ENCODE peak calls at places on chromosomes 11 and 22, in nine cellular contexts. L is mucosa of descending colon, H is ovary, V is esophagus squamous epithelium, I is PC-3, A is K562, G is Caco-2, P is H1, K is WERI-Rb-1. S is an unnamed sample. For H3K9me3 and H3K36me3, the result is how much of the 10 kb centered on the place peaks cover.

GRCh38 chr11:36375348-36376314 is 79.5 kb downstream of the PRR5L start:
- DNase-seq in L (no peak), H (peak), V (no peak), I (no peak), A (no peak), G (no peak), P (peak), K (no peak), S (no peak)

GRCh38 chr11:47896199-47896598 is 48.0 kb upstream of the NUP160 start:
- DNase-seq in L (no peak), H (no peak), V (no peak), I (no peak), A (no peak), G (no peak), P (no peak), K (no peak), S (no peak)

GRCh38 chr22:26592368-26593015 is 2.6 kb upstream of the TPST2 start:
- DNase-seq in L (peak), H (no peak), V (no peak), I (no peak), A (no peak), G (no peak), P (no peak), K (no peak), S (no peak)

GRCh38 chr11:17719028-17719939 is at the start of gene MYOD1:
- DNase-seq in L (no peak), H (no peak), V (no peak), I (no peak), A (no peak), G (no peak), P (peak), K (no peak), S (no peak)

GRCh38 chr22:20494978-20495860 is at the start of gene KLHL22:
- DNase-seq in L (peak), H (no peak), V (no peak), I (peak), A (peak), G (no peak), P (peak), K (peak), S (no peak)

GRCh38 chr11:131397666-131398065 is 27.3 kb downstream of the NTM start:
- DNase-seq in L (no peak), H (no peak), V (no peak), I (no peak), A (no peak), G (no peak), P (no peak), K (peak), S (no peak)

GRCh38 chr11:2812371-2812991 is 73.1 kb downstream of the CDKN1C start:
- DNase-seq in L (no peak), H (no peak), V (no peak), I (no peak), A (no peak), G (no peak), P (no peak), K (no peak), S (no peak)

GRCh38 chr22:44224166-44224565 is 43.4 kb downstream of the PARVG start:
- DNase-seq in L (no peak), H (peak), V (no peak), I (no peak), A (no peak), G (no peak), P (peak), K (no peak), S (no peak)

GRCh38 chr11:85718126-85718943 is 32.3 kb upstream of the CCDC89 start:
- DNase-seq in L (no peak), H (no peak), V (no peak), I (no peak), A (no peak), G (no peak), P (no peak), K (no peak), S (no peak)

GRCh38 chr22:22546490-22546889 is 12.6 kb downstream of the PRAME start:
- DNase-seq in L (no peak), H (no peak), V (no peak), I (no peak), A (peak), G (no peak), P (no peak), K (no peak), S (peak)

GRCh38 chr11:72191961-72192381 is at the start of gene FOLR1:
- DNase-seq in L (no peak), H (no peak), V (no peak), I (peak), A (peak), G (peak), P (no peak), K (peak), S (no peak)

GRCh38 chr11:117614695-117615094 is 182.3 kb downstream of the DSCAML1 start:
- DNase-seq in L (no peak), H (no peak), V (no peak), I (no peak), A (no peak), G (peak), P (no peak), K (peak), S (peak)

GRCh38 chr11:70712471-70712870 is 314.1 kb downstream of the CTTN start:
- DNase-seq in L (peak), H (no peak), V (no peak), I (no peak), A (peak), G (no peak), P (no peak), K (no peak), S (no peak)

GRCh38 chr11:69752890-69753289 is 22.3 kb downstream of the FGF4 start:
- DNase-seq in L (no peak), H (no peak), V (no peak), I (no peak), A (no peak), G (no peak), P (no peak), K (no peak), S (no peak)

GRCh38 chr11:9748361-9748970 is 84.6 kb downstream of the SWAP70 start:
- DNase-seq in L (peak), H (no peak), V (no peak), I (peak), A (peak), G (peak), P (peak), K (peak), S (peak)

GRCh38 chr11:57219021-57219627 is 17.9 kb downstream of the APLNR start:
- DNase-seq in L (no peak), H (no peak), V (no peak), I (no peak), A (no peak), G (no peak), P (no peak), K (no peak), S (peak)

GRCh38 chr11:117228091-117228490 is 3.8 kb downstream of the PCSK7 start:
- DNase-seq in L (no peak), H (no peak), V (no peak), I (no peak), A (no peak), G (no peak), P (no peak), K (no peak), S (no peak)

GRCh38 chr22:49633010-49633324 is 194.7 kb downstream of the BRD1 start:
- DNase-seq in L (no peak), H (no peak), V (no peak), I (no peak), A (no peak), G (no peak), P (no peak), K (peak), S (no peak)

GRCh38 chr11:17543041-17543440 is 1.2 kb downstream of the USH1C start:
- DNase-seq in L (peak), H (no peak), V (no peak), I (no peak), A (no peak), G (peak), P (no peak), K (no peak), S (no peak)

GRCh38 chr22:19882446-19883381 is 28.0 kb upstream of the GNB1L start:
- DNase-seq in L (no peak), H (peak), V (no peak), I (no peak), A (no peak), G (no peak), P (peak), K (peak), S (no peak)

GRCh38 chr22:29470159-29470855 is 9.7 kb upstream of the NEFH start:
- DNase-seq in L (peak), H (peak), V (no peak), I (no peak), A (peak), G (peak), P (peak), K (no peak), S (peak)

GRCh38 chr11:93902921-93903320 is 52.5 kb upstream of the VSTM5 start:
- DNase-seq in L (no peak), H (no peak), V (no peak), I (peak), A (no peak), G (no peak), P (no peak), K (no peak), S (no peak)

GRCh38 chr11:130774703-130775102 is 141.6 kb downstream of the SNX19 start:
- DNase-seq in L (no peak), H (no peak), V (no peak), I (peak), A (no peak), G (no peak), P (no peak), K (no peak), S (no peak)

GRCh38 chr11:45392621-45393183 is 106.6 kb upstream of the SYT13 start:
- DNase-seq in L (no peak), H (no peak), V (no peak), I (no peak), A (no peak), G (no peak), P (no peak), K (no peak), S (no peak)

GRCh38 chr11:2987881-2988280 is 4.2 kb downstream of the NAP1L4 start:
- DNase-seq in L (no peak), H (no peak), V (no peak), I (no peak), A (no peak), G (no peak), P (no peak), K (no peak), S (no peak)

GRCh38 chr22:34111210-34111824 is 191.0 kb upstream of the LARGE1 start:
- DNase-seq in L (no peak), H (peak), V (no peak), I (peak), A (peak), G (peak), P (peak), K (peak), S (no peak)

GRCh38 chr11:3627291-3627690 is 14.5 kb downstream of the ART5 start:
- DNase-seq in L (no peak), H (no peak), V (no peak), I (no peak), A (no peak), G (no peak), P (no peak), K (no peak), S (peak)

GRCh38 chr11:102780491-102780918 is at the start of gene MMP10:
- DNase-seq in L (no peak), H (no peak), V (no peak), I (peak), A (no peak), G (peak), P (no peak), K (no peak), S (no peak)

GRCh38 chr11:72671144-72672099 is 2.8 kb downstream of the PDE2A start:
- DNase-seq in L (no peak), H (no peak), V (no peak), I (no peak), A (no peak), G (no peak), P (no peak), K (no peak), S (no peak)

GRCh38 chr11:58775066-58775708 is 43.4 kb upstream of the GLYAT start:
- DNase-seq in L (no peak), H (no peak), V (no peak), I (no peak), A (no peak), G (no peak), P (no peak), K (no peak), S (no peak)

DNA sequence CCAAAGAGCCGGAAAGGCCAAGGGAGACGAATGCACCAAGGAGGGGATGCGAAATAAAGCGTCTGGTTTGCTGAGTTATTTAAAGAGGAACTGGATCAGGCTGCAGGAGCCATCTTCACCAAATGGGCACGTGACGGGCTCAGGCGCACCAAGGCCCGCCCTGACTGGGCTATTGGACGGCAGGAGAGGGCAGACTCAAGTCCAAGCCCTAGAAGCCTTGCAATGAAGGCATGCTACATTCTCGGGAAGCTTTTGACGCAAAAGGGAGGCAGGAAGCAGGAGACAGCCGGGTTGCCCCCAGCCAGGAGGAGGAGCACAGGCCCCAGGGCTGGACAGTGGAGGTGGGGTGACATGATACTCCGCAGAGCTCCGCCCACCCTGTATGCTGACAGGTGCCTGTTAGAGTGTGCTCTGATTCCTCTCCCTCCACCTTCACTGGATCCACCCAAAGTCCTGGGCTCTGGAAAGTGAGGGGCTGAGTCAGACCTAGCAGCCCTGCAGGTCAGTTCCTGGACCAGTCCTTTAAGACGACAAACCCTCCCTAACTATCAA is 41.5 kb upstream of the BID start:
- DNase-seq in L (no peak), H (no peak), V (no peak), I (no peak), A (no peak), G (no peak), P (no peak), K (no peak), S (no peak)
- H3K9me3 ChIP-seq in L (under half), H (under half), V (under half), I (under half), A (under half), G (under half), P (under half), K (under half), S (under half)

DNA sequence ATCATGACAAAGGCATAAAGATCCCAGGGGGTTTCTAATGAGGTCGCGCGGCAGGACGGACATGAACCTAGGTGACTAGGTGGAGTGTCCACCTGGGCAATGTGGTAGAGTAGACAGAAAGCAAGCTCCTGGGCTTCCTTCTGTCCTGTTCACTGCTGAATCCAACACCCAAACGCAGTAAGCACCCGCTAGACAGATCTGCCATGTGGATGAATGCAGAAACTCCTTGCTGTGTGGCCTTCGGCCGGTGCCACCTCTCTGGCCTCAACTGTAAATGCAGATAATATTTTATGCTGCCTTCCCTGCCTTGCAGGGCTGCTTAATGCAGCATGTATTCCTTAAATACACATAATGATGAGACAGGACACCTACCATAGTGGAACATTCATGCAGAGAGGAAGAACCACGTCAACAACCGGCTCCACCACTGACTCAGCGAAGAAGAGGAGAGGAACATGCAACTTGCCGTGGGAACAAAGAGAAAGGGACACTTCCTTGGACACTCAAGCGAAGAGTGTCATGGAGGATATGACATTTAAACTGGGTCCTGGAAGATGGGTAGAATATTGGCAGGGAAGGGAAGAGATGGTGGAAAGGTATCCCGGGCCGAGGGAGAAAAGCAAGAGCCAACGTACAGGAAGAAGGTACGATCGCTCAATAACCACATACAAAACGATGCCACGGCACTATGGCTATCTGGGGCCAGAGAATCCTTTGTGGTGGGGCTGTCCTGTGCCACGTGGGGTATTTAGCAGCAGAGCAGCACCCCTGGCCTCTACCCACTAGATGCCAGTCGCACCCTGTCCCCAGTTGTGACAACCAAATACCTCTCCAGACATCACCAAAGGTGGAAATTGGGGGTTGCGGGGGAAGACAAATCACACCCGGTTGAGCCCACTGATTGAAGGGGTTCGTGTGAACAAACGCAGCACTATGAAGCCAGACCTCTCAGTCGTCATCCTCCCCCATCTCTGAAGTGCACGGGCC is 30.8 kb downstream of the MYH9 start:
- DNase-seq in L (no peak), H (no peak), V (no peak), I (peak), A (no peak), G (no peak), P (no peak), K (no peak), S (no peak)
- H3K4me3 ChIP-seq in L (no peak), H (no peak), V (no peak), I (no peak), A (no peak), G (no peak), P (no peak), K (no peak), S (no peak)

GRCh38 chr11:65303542-65303941 is 11.1 kb upstream of the CDC42EP2 start:
- DNase-seq in L (no peak), H (peak), V (no peak), I (no peak), A (no peak), G (no peak), P (no peak), K (no peak), S (no peak)
- H3K36me3 ChIP-seq in L (under half), H (under half), V (under half), I (under half), A (under half), G (under half), P (under half), K (under half), S (under half)

DNA sequence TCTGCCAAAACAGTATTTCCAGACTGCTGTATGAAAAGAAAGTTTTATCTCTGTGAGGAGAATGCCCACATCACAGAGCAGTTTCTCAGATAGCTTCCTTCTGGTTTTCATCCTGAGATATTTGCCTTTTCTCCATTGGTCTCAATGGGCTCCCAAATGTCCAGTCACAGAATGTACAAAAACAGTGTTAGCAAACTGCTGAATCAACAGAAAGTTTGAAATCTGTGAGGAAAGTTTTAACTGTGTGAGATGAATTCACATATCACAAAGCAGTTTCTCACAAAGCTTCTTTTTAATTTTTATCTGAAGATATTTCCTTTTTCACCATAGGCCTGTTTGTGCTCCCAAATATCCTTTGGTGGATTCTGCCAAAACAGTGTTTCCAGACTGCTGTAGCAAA is 207.2 kb upstream of the TRIM48 start:
- DNase-seq in L (no peak), H (no peak), V (no peak), I (no peak), A (no peak), G (no peak), P (no peak), K (no peak), S (no peak)
- H3K9me3 ChIP-seq in L (half or more), H (under half), V (under half), I (half or more), A (under half), G (under half), P (half or more), K (under half), S (under half)

GRCh38 chr11:77068461-77069335 is 1.9 kb downstream of the CAPN5 start:
- DNase-seq in L (peak), H (peak), V (no peak), I (no peak), A (no peak), G (no peak), P (no peak), K (no peak), S (no peak)

GRCh38 chr11:77065878-77066228 is 918 bp upstream of the CAPN5 start:
- DNase-seq in L (no peak), H (peak), V (no peak), I (no peak), A (no peak), G (peak), P (no peak), K (peak), S (no peak)

GRCh38 chr11:77066229-77067023 is at the start of gene CAPN5:
- DNase-seq in L (peak), H (peak), V (peak), I (peak), A (peak), G (peak), P (peak), K (peak), S (peak)

GRCh38 chr11:77069336-77069968 is 2.7 kb downstream of the CAPN5 start:
- DNase-seq in L (no peak), H (peak), V (no peak), I (no peak), A (no peak), G (no peak), P (no peak), K (no peak), S (no peak)

DNA sequence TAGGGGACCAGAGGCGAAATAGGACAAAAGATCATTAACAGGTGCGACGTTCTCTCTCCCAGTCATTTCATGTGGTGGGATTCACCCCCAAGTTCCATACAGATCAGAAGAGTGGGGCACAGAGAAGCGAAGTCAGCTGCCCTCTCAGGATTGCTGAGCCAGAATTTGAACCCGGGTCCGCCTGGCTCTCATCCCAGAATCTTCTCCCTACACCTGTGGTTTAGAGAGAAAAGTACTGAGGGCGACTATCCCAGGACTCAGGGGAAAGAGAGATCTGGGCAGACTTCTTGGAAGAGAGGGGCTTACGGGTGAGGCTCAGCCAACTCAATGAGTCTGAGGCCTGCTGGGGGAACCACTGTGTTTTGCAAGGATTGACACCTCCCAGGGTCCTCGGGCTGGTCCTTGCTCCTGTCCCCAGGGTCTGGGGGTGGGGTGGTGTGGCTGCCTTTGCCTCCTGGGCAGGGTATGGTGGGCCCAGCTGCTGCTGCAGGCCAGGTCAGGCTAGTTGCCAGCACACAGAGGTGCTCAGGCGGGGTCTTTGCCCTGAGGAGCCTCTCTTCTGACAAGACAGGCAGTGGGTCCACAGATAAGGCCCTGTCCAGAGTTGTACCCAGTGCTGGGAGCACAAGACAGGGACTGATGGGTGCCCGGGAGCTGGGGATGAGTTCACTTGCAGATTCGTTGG is 1.1 kb downstream of the CAPN5 start:
- DNase-seq in L (peak), H (peak), V (no peak), I (no peak), A (no peak), G (no peak), P (no peak), K (no peak), S (no peak)
- H3K4me3 ChIP-seq in L (peak), H (peak), V (peak), I (peak), A (no peak), G (peak), P (peak), K (no peak), S (peak)

S was measured in MG63.